ENCODE peak calls at places on chromosome 19, in four cellular contexts. R is K562, X is SK-N-SH, J is HepG2. Q is an unnamed sample.

GRCh38 chr19:51127755-51128154 is 3.0 kb downstream of the SIGLEC9 start:
- DNase-seq in R (peak; percentile 31), X (no peak), J (no peak), Q (no peak)

GRCh38 chr19:43759515-43759914 is 4.8 kb upstream of the SMG9 start:
- DNase-seq in R (no peak), X (no peak), J (peak; percentile 23), Q (no peak)

GRCh38 chr19:18833849-18834643 is 2.3 kb downstream of the UPF1 start:
- DNase-seq in R (no peak), X (no peak), J (peak; percentile 53), Q (no peak)

GRCh38 chr19:27793128-27793643 is 1419.8 kb downstream of the UQCRFS1 start:
- DNase-seq in R (peak; percentile 82), X (peak; percentile 65), J (peak; percentile 87), Q (peak; percentile 67)

GRCh38 chr19:10858204-10858828 is 10.1 kb downstream of the C19orf38 start:
- DNase-seq in R (peak; percentile 61), X (peak; percentile 69), J (no peak), Q (peak; percentile 64)

GRCh38 chr19:4379383-4380253 is 20.7 kb downstream of the SH3GL1 start:
- DNase-seq in R (no peak), X (peak; percentile 18), J (no peak), Q (no peak)

GRCh38 chr19:7883796-7884570 is 4.3 kb upstream of the LRRC8E start:
- DNase-seq in R (no peak), X (no peak), J (no peak), Q (no peak)

GRCh38 chr19:37355901-37356300 is 15.0 kb upstream of the ZNF527 start:
- DNase-seq in R (no peak), X (no peak), J (no peak), Q (no peak)

GRCh38 chr19:29476528-29476927 is 49.3 kb upstream of the VSTM2B start:
- DNase-seq in R (no peak), X (no peak), J (no peak), Q (no peak)

GRCh38 chr19:53183146-53183545 is 10.0 kb downstream of the ZNF665 start:
- DNase-seq in R (no peak), X (no peak), J (no peak), Q (no peak)

GRCh38 chr19:48636859-48637448 is at the start of gene DBP:
- DNase-seq in R (no peak), X (peak; percentile 61), J (no peak), Q (peak; percentile 50)

GRCh38 chr19:33905473-33905936 is 108.8 kb downstream of the KCTD15 start:
- DNase-seq in R (no peak), X (peak; percentile 52), J (no peak), Q (peak; percentile 54)

GRCh38 chr19:33903489-33903850 is 106.8 kb downstream of the KCTD15 start:
- DNase-seq in R (no peak), X (no peak), J (no peak), Q (no peak)

GRCh38 chr19:33906578-33907335 is 110.1 kb downstream of the KCTD15 start:
- DNase-seq in R (no peak), X (no peak), J (peak; percentile 6), Q (peak; percentile 60)

GRCh38 chr19:33904681-33905080 is 108.0 kb downstream of the KCTD15 start:
- DNase-seq in R (no peak), X (peak; percentile 40), J (peak; percentile 14), Q (peak; percentile 45)

GRCh38 chr19:33905937-33906577 is 109.4 kb downstream of the KCTD15 start:
- DNase-seq in R (peak; percentile 32), X (peak; percentile 85), J (no peak), Q (peak; percentile 84)
- TF ChIP-seq FOXJ3 in R (no peak), X (no peak), J (no peak), Q (no peak)

DNA sequence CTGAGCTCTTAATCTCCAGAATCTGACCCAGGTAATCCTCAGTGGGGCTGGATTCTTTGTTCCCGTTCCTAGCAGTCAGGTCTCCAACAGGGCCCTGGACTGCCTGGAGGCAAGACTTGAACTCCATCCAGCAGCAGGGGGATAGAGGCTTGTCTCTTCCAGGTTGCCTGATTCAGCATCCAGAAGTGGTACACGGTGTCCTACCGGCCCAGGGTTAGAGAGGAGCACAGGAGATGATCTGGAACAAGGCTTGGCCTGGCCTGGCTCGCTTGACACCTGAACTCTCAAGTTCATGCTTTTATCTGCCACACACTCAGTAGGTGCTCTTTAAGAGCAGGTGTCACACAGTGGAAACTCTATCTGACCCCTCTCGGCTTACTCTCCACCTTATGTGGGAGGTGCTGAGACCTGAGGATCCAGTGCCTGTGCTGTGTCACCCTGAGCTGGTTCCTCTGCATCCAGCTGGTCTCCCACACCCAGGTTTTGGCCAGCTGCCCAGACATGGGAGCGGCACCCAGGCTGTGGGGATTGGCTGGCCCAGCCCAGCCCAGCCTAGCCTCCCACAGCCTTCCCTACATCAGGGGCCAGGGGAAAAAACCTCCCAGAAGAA is at the start of gene CYP4F3:
- DNase-seq in R (peak; percentile 88), X (peak; percentile 24), J (peak; percentile 81), Q (no peak)
- TF ChIP-seq MAX in R (no peak), X (no peak), J (no peak), Q (no peak)

GRCh38 chr19:42152876-42153275 is 20.6 kb upstream of the POU2F2 start:
- DNase-seq in R (no peak), X (peak; percentile 26), J (no peak), Q (no peak)

GRCh38 chr19:42153606-42154405 is 21.6 kb upstream of the POU2F2 start:
- DNase-seq in R (no peak), X (peak; percentile 77), J (no peak), Q (no peak)

GRCh38 chr19:42156571-42156970 is 24.3 kb upstream of the POU2F2 start:
- DNase-seq in R (no peak), X (no peak), J (no peak), Q (no peak)

GRCh38 chr19:42154471-42155323 is 22.5 kb upstream of the POU2F2 start:
- DNase-seq in R (no peak), X (peak; percentile 41), J (no peak), Q (no peak)

DNA sequence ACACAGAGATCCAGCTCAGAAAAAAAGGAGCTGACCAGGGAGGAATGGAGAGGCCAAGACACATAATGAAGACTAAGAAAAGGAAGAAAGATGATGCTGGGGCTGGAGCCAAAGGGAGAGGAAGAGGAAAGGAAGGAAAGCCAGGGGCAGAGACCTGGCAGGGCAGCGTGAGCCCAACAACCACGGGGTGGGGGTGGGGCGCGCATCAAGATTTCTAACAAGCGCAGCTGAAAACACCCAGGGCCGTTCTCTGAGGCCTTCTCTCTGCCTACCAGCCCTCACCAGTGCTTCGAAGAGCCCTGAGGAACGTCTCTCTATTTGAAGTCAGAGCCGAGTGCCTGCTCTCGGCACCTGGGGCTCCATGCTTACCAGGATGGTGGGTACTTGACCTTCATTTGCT is 23.6 kb upstream of the POU2F2 start:
- DNase-seq in R (no peak), X (no peak), J (no peak), Q (no peak)
- TF ChIP-seq FOXJ3 in R (no peak), X (no peak), J (no peak), Q (no peak)

DNA sequence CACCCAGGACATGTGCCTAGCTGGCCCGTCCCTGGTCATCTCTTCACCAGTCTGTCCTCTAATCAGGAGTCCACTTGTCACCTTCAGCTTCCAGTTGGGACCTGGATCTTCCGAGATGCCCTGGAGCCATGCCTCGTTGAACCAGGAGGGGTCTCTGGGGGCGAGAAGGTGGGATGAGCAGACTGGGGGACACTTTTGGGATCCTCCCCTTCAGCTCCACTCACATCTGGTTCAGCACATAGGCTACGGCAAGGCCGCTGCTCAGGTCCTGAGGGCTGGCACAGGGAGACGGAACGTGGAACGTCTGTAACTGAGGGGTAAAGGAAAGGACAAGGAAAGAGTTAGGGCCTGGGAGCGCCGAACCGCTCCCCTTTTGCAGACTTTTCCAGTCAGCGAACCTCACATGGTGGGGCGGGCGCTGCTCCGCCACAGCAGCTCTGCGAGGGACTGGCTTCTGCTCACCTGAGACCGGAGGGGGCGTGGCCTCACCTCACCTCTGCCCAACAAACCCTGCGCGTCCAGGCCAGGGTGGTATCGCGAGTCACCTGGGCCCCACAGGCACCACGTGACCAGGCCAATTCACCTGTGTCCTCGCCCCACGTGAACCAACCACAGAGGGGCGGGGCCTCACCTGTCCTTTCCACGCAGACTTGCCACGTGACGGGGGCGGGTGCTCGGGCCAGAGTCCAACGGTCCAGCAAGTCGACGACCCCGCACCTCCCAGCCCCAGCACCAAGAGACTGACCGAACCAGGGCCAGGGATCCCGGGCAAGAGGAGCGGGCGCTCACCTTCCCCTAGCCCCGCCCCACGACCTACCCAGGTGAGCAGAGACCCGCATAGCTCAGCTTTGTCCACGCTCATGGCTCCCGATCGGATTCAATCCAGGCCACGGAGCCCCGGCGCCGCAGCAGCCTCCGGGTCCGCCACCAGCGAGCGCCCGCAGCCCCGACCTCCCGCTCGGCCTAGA is at the start of gene HOOK2:
- DNase-seq in R (no peak), X (no peak), J (no peak), Q (peak; percentile 94)
- TF ChIP-seq MAX in R (peak; percentile 73), X (peak; percentile 13), J (peak; percentile 72), Q (peak; percentile 93)